ENCODE peak calls at places on chromosomes 4 and X, in five cellular contexts. U is cardiac fibroblast, O is heart left ventricle, P is K562, Z is heart right ventricle. J is an unnamed sample.

GRCh38 chrX:153763298-153763932 is 634 bp upstream of the PLXNB3 start:
- DNase-seq in O (peak; percentile 17), P (no peak), U (no peak), Z (peak; percentile 2), J (no peak)

GRCh38 chr4:86935499-86935832 is 655 bp downstream of the AFF1 start:
- DNase-seq in Z (no peak), P (no peak), O (no peak), U (no peak), J (peak; percentile 58)

GRCh38 chrX:79159800-79160199 is 15.3 kb downstream of the GPR174 start:
- DNase-seq in O (no peak), Z (no peak), P (no peak), U (no peak), J (no peak)

GRCh38 chrX:105882581-105883275 is 60.4 kb downstream of the NRK start:
- DNase-seq in U (peak; percentile 72), O (no peak), P (no peak), Z (no peak), J (no peak)

GRCh38 chrX:13346646-13347045 is 26.8 kb upstream of the ATXN3L start:
- DNase-seq in Z (no peak), U (no peak), P (no peak), O (no peak), J (no peak)

GRCh38 chr4:8228319-8229250 is 29.5 kb downstream of the SH3TC1 start:
- DNase-seq in P (peak; percentile 64), U (peak; percentile 85), O (peak; percentile 81), Z (peak; percentile 61), J (peak; percentile 95)

GRCh38 chrX:19613645-19614323 is 98.5 kb upstream of the MAP3K15 start:
- DNase-seq in O (peak; percentile 35), U (no peak), P (no peak), Z (peak; percentile 24), J (no peak)

GRCh38 chr4:55385201-55385649 is 10.5 kb upstream of the TMEM165 start:
- DNase-seq in P (peak; percentile 46), O (no peak), U (no peak), Z (no peak), J (no peak)

GRCh38 chr4:101191302-101192098 is 155.8 kb downstream of the PPP3CA start:
- DNase-seq in P (no peak), Z (peak; percentile 64), U (peak; percentile 98), O (peak; percentile 85), J (no peak)

GRCh38 chr4:8171941-8172924 is 13.6 kb upstream of the ABLIM2 start:
- DNase-seq in Z (no peak), U (no peak), P (no peak), O (no peak), J (peak; percentile 76)

GRCh38 chrX:12142661-12143060 is 4.4 kb downstream of the FRMPD4 start:
- DNase-seq in Z (no peak), O (no peak), U (no peak), P (no peak), J (no peak)

GRCh38 chrX:151596282-151596681 is 32.8 kb downstream of the PASD1 start:
- DNase-seq in Z (no peak), O (no peak), U (no peak), P (no peak), J (no peak)

GRCh38 chr4:41814565-41814964 is 66.0 kb upstream of the PHOX2B start:
- DNase-seq in P (no peak), O (peak; percentile 25), U (peak; percentile 17), Z (peak; percentile 11), J (no peak)
- TF ChIP-seq CTCF in P (peak; percentile 26), O (peak; percentile 46), U (peak; percentile 30), Z (no peak), J (no peak)

GRCh38 chr4:4430492-4431195 is 43.7 kb downstream of the NSG1 start:
- DNase-seq in P (peak; percentile 79), U (peak; percentile 74), O (peak; percentile 35), Z (no peak), J (peak; percentile 80)
- TF ChIP-seq CTCF in P (peak; percentile 74), U (peak; percentile 87), O (peak; percentile 34), Z (no peak), J (peak; percentile 73)

GRCh38 chr4:150145090-150145949 is 67.1 kb downstream of the DCLK2 start:
- DNase-seq in Z (no peak), U (no peak), P (peak; percentile 17), O (no peak), J (no peak)
- TF ChIP-seq CTCF in Z (no peak), U (no peak), P (no peak), O (no peak), J (no peak)

GRCh38 chr4:122830392-122831095 is 3.9 kb downstream of the FGF2 start:
- DNase-seq in U (peak; percentile 65), O (no peak), Z (no peak), P (no peak), J (no peak)

GRCh38 chr4:122827258-122827887 is 742 bp downstream of the FGF2 start:
- DNase-seq in P (peak; percentile 65), U (peak; percentile 56), Z (peak; percentile 60), O (peak; percentile 50), J (peak; percentile 26)

GRCh38 chr4:122826000-122826595 is 533 bp upstream of the FGF2 start:
- DNase-seq in Z (no peak), O (no peak), P (no peak), U (no peak), J (no peak)

GRCh38 chr4:122826596-122827257 is at the start of gene FGF2:
- DNase-seq in U (peak; percentile 77), P (peak; percentile 65), O (peak; percentile 72), Z (peak; percentile 70), J (peak; percentile 26)

GRCh38 chr4:122827899-122828601 is 1.4 kb downstream of the FGF2 start:
- DNase-seq in Z (no peak), P (peak; percentile 49), O (no peak), U (peak; percentile 69), J (peak; percentile 60)
- TF ChIP-seq CTCF in Z (no peak), P (no peak), O (no peak), U (peak; percentile 20), J (peak; percentile 13)

DNA sequence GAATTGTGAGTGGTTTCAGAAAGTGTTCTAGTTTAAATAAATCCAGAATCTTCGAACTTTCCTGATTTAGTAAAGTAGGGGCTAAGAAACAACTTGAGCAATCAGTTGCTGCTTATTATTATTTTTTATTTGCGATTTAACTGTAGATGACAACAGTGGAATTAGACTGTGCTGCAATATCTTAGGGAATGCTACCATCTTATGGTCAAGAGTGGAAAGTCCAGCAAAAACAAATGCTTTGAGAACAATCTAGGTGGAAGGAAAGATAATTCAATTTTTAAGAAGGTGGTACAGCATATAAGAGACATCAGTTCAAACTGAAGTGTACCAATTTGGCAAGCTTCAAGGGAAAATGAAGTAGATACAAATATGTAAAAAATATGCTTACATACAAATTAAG is 73.3 kb downstream of the CYLC1 start:
- DNase-seq in Z (no peak), P (no peak), O (no peak), U (no peak), J (no peak)
- TF ChIP-seq CTCF in Z (no peak), P (no peak), O (no peak), U (no peak), J (no peak)

GRCh38 chr4:153387981-153388380 is 43.5 kb downstream of the MND1 start:
- DNase-seq in Z (no peak), O (no peak), U (no peak), P (no peak), J (no peak)
- TF ChIP-seq CTCF in Z (no peak), O (no peak), U (no peak), P (no peak), J (no peak)

GRCh38 chr4:111208970-111209369 is 586.1 kb upstream of the PITX2 start:
- DNase-seq in U (no peak), P (no peak), Z (no peak), O (no peak), J (no peak)

GRCh38 chr4:111210576-111210975 is 587.7 kb upstream of the PITX2 start:
- DNase-seq in O (no peak), U (no peak), Z (no peak), P (no peak), J (no peak)

GRCh38 chr4:111213520-111213919 is 590.6 kb upstream of the PITX2 start:
- DNase-seq in P (no peak), O (no peak), U (no peak), Z (no peak), J (no peak)

GRCh38 chr4:111214371-111214770 is 591.5 kb upstream of the PITX2 start:
- DNase-seq in U (no peak), O (no peak), P (no peak), Z (no peak), J (no peak)

GRCh38 chr4:111209706-111210105 is 586.8 kb upstream of the PITX2 start:
- DNase-seq in P (no peak), U (no peak), O (no peak), Z (no peak), J (no peak)
- TF ChIP-seq CTCF in P (no peak), U (no peak), O (no peak), Z (no peak), J (no peak)

GRCh38 chr4:39029752-39030694 is 2.2 kb downstream of the TMEM156 start:
- DNase-seq in U (no peak), P (no peak), Z (no peak), O (no peak), J (peak; percentile 40)
- TF ChIP-seq CTCF in U (no peak), P (peak; percentile 6), Z (no peak), O (no peak), J (no peak)

J was measured in activated CD8-positive, alpha-beta T cell treated with anti-CD3 and anti-CD28 coated beads for 36 hours.